ENCODE peak calls at places on chromosomes 1 and 21, in six cellular contexts. X is mammary epithelial cell; F is HFF-Myc; L is fibroblast of mammary gland; Q is cardiac muscle cell; V is activated CD8-positive, alpha-beta T cell treated with anti-CD3 and anti-CD28 coated beads for 36 hours. G is an unnamed sample.

GRCh38 chr1:27045973-27046558 is 33.4 kb upstream of the TENT5B start:
- DNase-seq in Q (peak), X (peak), F (no peak), V (peak), L (peak), G (peak)

GRCh38 chr1:150429805-150430204 is 57.4 kb upstream of the TARS2 start:
- DNase-seq in X (peak), F (no peak), Q (peak), L (peak), V (no peak), G (peak)

GRCh38 chr1:214426420-214426812 is 125.0 kb downstream of the PTPN14 start:
- DNase-seq in V (no peak), F (no peak), X (no peak), Q (no peak), L (no peak), G (no peak)

GRCh38 chr1:208431721-208432120 is 187.5 kb upstream of the PLXNA2 start:
- DNase-seq in F (peak), V (no peak), L (peak), Q (no peak), X (peak), G (no peak)

GRCh38 chr1:114458208-114458777 is 52.7 kb downstream of the TRIM33 start:
- DNase-seq in X (peak), V (peak), Q (no peak), F (no peak), L (peak), G (no peak)

GRCh38 chr1:19877821-19878636 is 4.2 kb upstream of the OTUD3 start:
- DNase-seq in F (no peak), V (no peak), Q (no peak), L (peak), X (peak), G (no peak)

GRCh38 chr1:50704126-50704525 is 255.9 kb downstream of the FAF1 start:
- DNase-seq in F (peak), V (peak), L (peak), Q (peak), X (peak), G (peak)

GRCh38 chr21:45266518-45267389 is 20.9 kb downstream of the POFUT2 start:
- DNase-seq in V (peak), F (no peak), L (no peak), X (no peak), Q (no peak), G (no peak)

GRCh38 chr1:163842546-163842945 is 520.8 kb downstream of the NUF2 start:
- DNase-seq in V (no peak), X (no peak), F (peak), Q (no peak), L (peak), G (no peak)

GRCh38 chr1:86530211-86530610 is 16.7 kb upstream of the CLCA4 start:
- DNase-seq in Q (no peak), L (no peak), X (no peak), F (no peak), V (no peak), G (no peak)

GRCh38 chr1:201655910-201656669 is 117.2 kb downstream of the NAV1 start:
- DNase-seq in V (no peak), X (no peak), L (peak), Q (no peak), F (no peak), G (no peak)

GRCh38 chr1:217540321-217540720 is 90.6 kb downstream of the GPATCH2 start:
- DNase-seq in V (no peak), L (no peak), F (no peak), X (no peak), Q (no peak), G (no peak)

GRCh38 chr1:206486995-206487788 is 16.9 kb downstream of the IKBKE start:
- DNase-seq in L (no peak), F (no peak), V (no peak), X (no peak), Q (peak), G (no peak)

GRCh38 chr1:230752407-230752806 is 5.2 kb downstream of the CAPN9 start:
- DNase-seq in V (no peak), L (no peak), X (no peak), F (no peak), Q (no peak), G (no peak)

GRCh38 chr1:2517966-2518365 is 8.4 kb downstream of the PANK4 start:
- DNase-seq in Q (no peak), F (no peak), V (no peak), X (no peak), L (no peak), G (no peak)

GRCh38 chr1:241701483-241702290 is 49.6 kb downstream of the WDR64 start:
- DNase-seq in V (no peak), L (peak), Q (no peak), F (no peak), X (no peak), G (no peak)

DNA sequence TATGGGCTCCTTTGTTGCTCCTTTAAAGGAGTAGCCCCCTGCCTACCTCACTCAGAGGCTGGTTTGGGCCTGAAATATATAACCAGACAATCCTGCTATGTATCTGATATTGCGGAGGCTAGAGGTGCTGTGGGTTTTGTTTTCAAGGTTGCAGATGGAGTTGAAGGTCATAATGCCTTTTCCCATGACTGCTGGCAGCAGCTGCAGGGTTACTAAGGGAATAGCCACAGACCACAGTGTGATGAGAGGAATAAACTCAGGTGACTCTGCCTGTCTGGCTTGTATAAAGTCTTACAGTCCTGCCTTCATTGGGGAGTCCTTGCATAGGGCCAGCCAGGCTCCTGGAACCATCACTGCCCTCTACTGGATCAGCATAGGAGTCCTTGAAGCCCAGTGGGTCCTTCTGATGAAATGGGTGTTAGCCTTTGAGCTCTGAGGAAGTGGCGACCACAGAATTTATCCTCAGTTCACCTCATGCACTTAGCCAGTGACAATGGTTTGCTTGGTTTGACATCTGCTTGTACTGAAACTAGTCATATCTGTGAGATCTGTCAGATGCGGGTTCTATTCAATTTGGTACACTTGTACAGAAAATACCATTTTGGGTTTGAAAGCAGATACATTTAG is 174.4 kb upstream of the HMCN1 start:
- DNase-seq in X (peak), Q (peak), V (peak), F (no peak), L (peak), G (peak)
- TF ChIP-seq CTCF in X (peak), Q (peak), V (peak), F (peak), L (peak), G (peak)

DNA sequence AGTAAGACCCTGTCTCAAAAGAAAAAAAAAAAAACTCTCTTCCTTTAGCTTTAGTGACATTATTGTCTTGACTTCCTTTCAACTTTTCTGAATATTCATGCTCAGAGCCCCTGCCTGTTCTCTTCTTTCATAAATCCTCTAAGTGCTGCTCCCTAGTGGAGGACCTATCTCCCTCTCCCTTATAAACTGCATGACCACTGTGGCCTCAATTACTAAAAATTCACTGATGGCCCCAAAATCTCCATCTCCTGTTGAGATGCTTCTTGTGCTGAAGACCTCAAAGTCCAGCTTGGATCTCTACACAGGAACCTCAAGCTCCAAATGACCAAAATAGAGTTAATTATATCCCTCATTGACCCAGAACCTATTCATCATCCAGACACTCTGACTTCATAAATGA is 7.8 kb downstream of the ITLN1 start:
- DNase-seq in F (no peak), V (peak), L (no peak), Q (no peak), X (no peak), G (peak)
- TF ChIP-seq CTCF in F (no peak), V (peak), L (no peak), Q (peak), X (no peak), G (peak)

GRCh38 chr1:54159733-54160316 is 7.0 kb upstream of the CDCP2 start:
- DNase-seq in Q (no peak), L (no peak), X (no peak), F (no peak), V (no peak), G (no peak)

GRCh38 chr1:54163051-54163450 is 10.3 kb upstream of the CDCP2 start:
- DNase-seq in F (no peak), L (no peak), V (no peak), Q (no peak), X (no peak), G (no peak)

GRCh38 chr1:54161495-54162168 is 8.8 kb upstream of the CDCP2 start:
- DNase-seq in V (no peak), Q (no peak), L (no peak), F (no peak), X (no peak), G (no peak)

GRCh38 chr1:54158071-54158470 is 5.3 kb upstream of the CDCP2 start:
- DNase-seq in L (no peak), X (peak), V (no peak), F (no peak), Q (no peak), G (no peak)

GRCh38 chr1:54160351-54160750 is 7.6 kb upstream of the CDCP2 start:
- DNase-seq in F (no peak), L (no peak), Q (no peak), V (no peak), X (no peak), G (no peak)
- TF ChIP-seq CTCF in F (no peak), L (no peak), Q (no peak), V (no peak), X (no peak), G (no peak)

GRCh38 chr1:66876664-66877063 is 48.0 kb downstream of the DNAI4 start:
- DNase-seq in Q (no peak), X (no peak), V (no peak), F (no peak), L (no peak), G (no peak)
- TF ChIP-seq CTCF in Q (no peak), X (no peak), V (no peak), F (no peak), L (no peak), G (no peak)

DNA sequence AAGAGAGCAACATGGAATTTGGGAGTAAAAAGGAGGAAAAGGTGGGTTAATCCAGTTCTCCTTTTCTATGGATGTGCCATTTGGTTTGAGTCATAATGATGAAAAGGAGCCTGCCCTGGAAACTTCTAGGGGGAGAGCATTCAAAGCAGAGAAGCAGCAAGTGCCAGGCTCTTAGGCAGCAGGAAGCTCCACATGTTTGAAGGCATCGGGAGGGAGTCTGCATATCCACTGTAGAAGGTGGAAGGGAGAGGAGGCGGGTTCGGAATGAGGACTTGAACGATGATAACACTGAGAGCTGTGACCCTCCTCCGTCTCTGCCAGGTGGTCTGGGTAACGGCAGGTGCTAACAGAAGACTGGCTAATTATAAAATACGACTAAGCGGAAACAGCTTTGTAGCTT is 128.2 kb downstream of the RYR2 start:
- DNase-seq in Q (no peak), V (no peak), F (no peak), L (no peak), X (no peak), G (no peak)
- TF ChIP-seq CTCF in Q (no peak), V (no peak), F (no peak), L (no peak), X (no peak), G (no peak)

GRCh38 chr1:12229835-12230548 is at the start of gene VPS13D:
- DNase-seq in V (peak), L (peak), X (peak), F (no peak), Q (peak), G (peak)
- TF ChIP-seq CTCF in V (peak), L (peak), X (peak), F (peak), Q (peak), G (peak)

GRCh38 chr1:72122099-72122893 is 160.0 kb downstream of the NEGR1 start:
- DNase-seq in L (peak), Q (no peak), F (peak), X (no peak), V (no peak), G (no peak)
- TF ChIP-seq CTCF in L (no peak), Q (no peak), F (no peak), X (no peak), V (no peak), G (no peak)

DNA sequence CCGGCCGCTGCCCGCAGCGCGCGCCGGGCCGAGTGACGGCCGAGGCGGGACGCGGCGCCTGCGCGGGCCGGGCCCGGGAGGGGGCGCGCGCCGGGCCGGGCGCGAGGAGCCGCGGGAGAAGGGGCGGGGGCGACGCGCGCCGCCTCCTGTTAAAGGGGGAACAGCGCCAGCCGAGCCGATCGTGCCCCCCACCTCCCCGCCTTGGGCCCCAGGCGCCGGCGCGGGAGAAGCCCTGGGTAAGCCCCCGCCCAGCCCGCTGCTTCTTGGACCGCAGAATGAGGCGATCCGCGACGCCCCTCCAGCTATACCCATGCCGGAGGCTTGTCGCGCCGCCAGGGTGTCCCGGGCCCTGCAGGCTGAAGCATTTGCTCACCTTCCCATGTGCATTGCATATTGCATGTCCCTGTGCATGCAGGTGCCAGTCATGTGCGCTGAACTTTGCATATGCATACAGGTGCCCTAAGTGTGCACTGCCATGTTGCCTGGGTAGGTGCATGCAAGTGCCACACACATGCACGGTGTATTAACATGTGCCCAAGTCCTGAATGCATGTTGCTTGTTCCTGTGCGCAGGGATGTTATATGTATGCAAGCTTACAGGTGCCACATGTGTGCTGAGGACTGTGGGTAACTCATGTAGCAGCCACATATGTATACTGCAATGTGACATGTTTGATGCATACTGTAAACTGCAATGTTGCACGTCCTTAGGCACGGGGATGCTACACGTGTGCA is at the start of gene ADGRB2:
- DNase-seq in Q (peak), L (no peak), V (peak), X (no peak), F (no peak), G (peak)
- TF ChIP-seq CTCF in Q (no peak), L (no peak), V (no peak), X (no peak), F (no peak), G (no peak)